ENCODE peak calls at places on chromosomes 12 and 14, in four cellular contexts. E is Panc1, S is epithelial cell of prostate, M is T-helper 17 cell. A is an unnamed sample.

GRCh38 chr12:14367097-14367661 is 1.7 kb downstream of the ATF7IP start:
- DNase-seq in M (no peak), S (no peak), E (no peak), A (no peak)

GRCh38 chr14:61661471-61661988 is 33.8 kb upstream of the HIF1A start:
- DNase-seq in S (no peak), M (no peak), E (no peak), A (no peak)

GRCh38 chr14:72573725-72574426 is 320.0 kb downstream of the DPF3 start:
- DNase-seq in M (no peak), E (no peak), S (no peak), A (no peak)

GRCh38 chr12:93115198-93115601 is 186.1 kb upstream of the EEA1 start:
- DNase-seq in M (no peak), S (no peak), E (no peak), A (no peak)

GRCh38 chr14:47040490-47040889 is 388.9 kb upstream of the RPL10L start:
- DNase-seq in M (no peak), S (peak; percentile 14), E (no peak), A (no peak)

GRCh38 chr12:11695321-11695720 is 45.8 kb downstream of the ETV6 start:
- DNase-seq in M (no peak), E (no peak), S (no peak), A (no peak)

GRCh38 chr14:32693114-32693513 is 245.6 kb upstream of the NPAS3 start:
- DNase-seq in M (no peak), E (no peak), S (no peak), A (no peak)

GRCh38 chr12:72346331-72346944 is 74.3 kb downstream of the TRHDE start:
- DNase-seq in S (peak; percentile 6), E (peak; percentile 54), M (no peak), A (no peak)

GRCh38 chr12:124321556-124322270 is 26.8 kb downstream of the RFLNA start:
- DNase-seq in S (no peak), E (no peak), M (no peak), A (no peak)

GRCh38 chr12:33267641-33268040 is 172.0 kb downstream of the SYT10 start:
- DNase-seq in M (no peak), S (no peak), E (no peak), A (no peak)

GRCh38 chr12:87652026-87652425 is 377.2 kb downstream of the C12orf50 start:
- DNase-seq in E (no peak), S (no peak), M (no peak), A (no peak)